ENCODE peak calls at places on chromosomes 7 and 10, in seven cellular contexts. I is HepG2, R is K562, G is SK-N-SH, B is H1, Z is HCT116, P is GM12878. Q is an unnamed sample.

GRCh38 chr7:121440857-121441503 is 44.9 kb upstream of the FAM3C start:
- DNase-seq in I (no peak), R (peak), G (no peak), B (no peak), Z (no peak), P (no peak), Q (no peak)

GRCh38 chr10:78222096-78222790 is 188.6 kb downstream of the RPS24 start:
- DNase-seq in I (no peak), R (no peak), G (no peak), B (no peak), Z (no peak), P (no peak), Q (no peak)

GRCh38 chr7:139721417-139721816 is 56.4 kb downstream of the HIPK2 start:
- DNase-seq in I (peak), R (no peak), G (no peak), B (no peak), Z (no peak), P (no peak), Q (no peak)

GRCh38 chr7:76049295-76049694 is 1.4 kb downstream of the MDH2 start:
- DNase-seq in I (no peak), R (peak), G (no peak), B (no peak), Z (no peak), P (no peak), Q (no peak)

GRCh38 chr7:106774768-106775551 is 90.1 kb upstream of the PIK3CG start:
- DNase-seq in I (no peak), R (peak), G (no peak), B (no peak), Z (peak), P (no peak), Q (peak)

GRCh38 chr10:75071164-75071489 is 40.3 kb upstream of the SAMD8 start:
- DNase-seq in I (no peak), R (no peak), G (peak), B (no peak), Z (no peak), P (no peak), Q (no peak)

GRCh38 chr7:157058701-157059100 is 48.2 kb upstream of the MNX1 start:
- DNase-seq in I (no peak), R (no peak), G (no peak), B (no peak), Z (no peak), P (no peak), Q (no peak)

GRCh38 chr10:83332695-83333094 is 806.6 kb upstream of the GHITM start:
- DNase-seq in I (no peak), R (no peak), G (no peak), B (no peak), Z (no peak), P (no peak), Q (no peak)

GRCh38 chr7:22269057-22269456 is 87.9 kb downstream of the RAPGEF5 start:
- DNase-seq in I (no peak), R (no peak), G (no peak), B (no peak), Z (no peak), P (no peak), Q (no peak)

GRCh38 chr10:124006526-124006925 is 86.9 kb downstream of the CHST15 start:
- DNase-seq in I (no peak), R (no peak), G (no peak), B (no peak), Z (no peak), P (no peak), Q (no peak)

GRCh38 chr10:131237991-131238651 is 73.4 kb downstream of the TCERG1L start:
- DNase-seq in I (no peak), R (no peak), G (no peak), B (no peak), Z (no peak), P (no peak), Q (no peak)

GRCh38 chr10:102208311-102209035 is 17.6 kb upstream of the ELOVL3 start:
- DNase-seq in I (no peak), R (no peak), G (peak), B (no peak), Z (no peak), P (no peak), Q (peak)

GRCh38 chr7:44132039-44132438 is 8.7 kb upstream of the POLD2 start:
- DNase-seq in I (no peak), R (no peak), G (no peak), B (no peak), Z (no peak), P (no peak), Q (no peak)

GRCh38 chr7:65731562-65732035 is 141.3 kb upstream of the VKORC1L1 start:
- DNase-seq in I (no peak), R (peak), G (no peak), B (no peak), Z (no peak), P (no peak), Q (no peak)

GRCh38 chr10:33341638-33342037 is 7.2 kb upstream of the NRP1 start:
- DNase-seq in I (no peak), R (no peak), G (no peak), B (no peak), Z (no peak), P (no peak), Q (no peak)

GRCh38 chr10:123213192-123213591 is 59.0 kb downstream of the BUB3 start:
- DNase-seq in I (no peak), R (peak), G (no peak), B (no peak), Z (no peak), P (no peak), Q (no peak)

GRCh38 chr10:131724891-131725735 is 175.7 kb upstream of the PPP2R2D start:
- DNase-seq in I (no peak), R (no peak), G (peak), B (no peak), Z (no peak), P (no peak), Q (no peak)

GRCh38 chr10:77463967-77464745 is 173.5 kb downstream of the KCNMA1 start:
- DNase-seq in I (no peak), R (no peak), G (no peak), B (no peak), Z (no peak), P (no peak), Q (no peak)

GRCh38 chr7:65251851-65252620 is 121.6 kb upstream of the ZNF92 start:
- DNase-seq in I (peak), R (peak), G (peak), B (peak), Z (peak), P (peak), Q (peak)

GRCh38 chr10:133328358-133329343 is 8.0 kb downstream of the CALY start:
- DNase-seq in I (no peak), R (no peak), G (no peak), B (no peak), Z (no peak), P (no peak), Q (no peak)

GRCh38 chr7:18583305-18583704 is 87.8 kb downstream of the HDAC9 start:
- DNase-seq in I (no peak), R (no peak), G (no peak), B (no peak), Z (no peak), P (no peak), Q (no peak)

GRCh38 chr10:132678436-132679216 is 107.3 kb downstream of the NKX6-2 start:
- DNase-seq in I (no peak), R (no peak), G (no peak), B (no peak), Z (no peak), P (no peak), Q (no peak)

GRCh38 chr10:23412223-23412622 is 26.7 kb upstream of the OTUD1 start:
- DNase-seq in I (no peak), R (no peak), G (no peak), B (no peak), Z (no peak), P (no peak), Q (no peak)

GRCh38 chr10:50788951-50789904 is 49.5 kb downstream of the ASAH2B start:
- DNase-seq in I (peak), R (peak), G (peak), B (no peak), Z (peak), P (no peak), Q (peak)

GRCh38 chr7:84159435-84159834 is 35.2 kb downstream of the SEMA3A start:
- DNase-seq in I (no peak), R (no peak), G (no peak), B (no peak), Z (no peak), P (no peak), Q (no peak)

GRCh38 chr10:10869592-10869991 is 148.1 kb upstream of the CELF2 start:
- DNase-seq in I (no peak), R (peak), G (no peak), B (no peak), Z (no peak), P (peak), Q (no peak)

GRCh38 chr10:75709245-75709644 is 277.8 kb downstream of the LRMDA start:
- DNase-seq in I (no peak), R (no peak), G (no peak), B (no peak), Z (no peak), P (no peak), Q (no peak)

GRCh38 chr10:127563718-127564553 is 14.8 kb downstream of the NPS start:
- DNase-seq in I (no peak), R (peak), G (peak), B (no peak), Z (peak), P (no peak), Q (no peak)

DNA sequence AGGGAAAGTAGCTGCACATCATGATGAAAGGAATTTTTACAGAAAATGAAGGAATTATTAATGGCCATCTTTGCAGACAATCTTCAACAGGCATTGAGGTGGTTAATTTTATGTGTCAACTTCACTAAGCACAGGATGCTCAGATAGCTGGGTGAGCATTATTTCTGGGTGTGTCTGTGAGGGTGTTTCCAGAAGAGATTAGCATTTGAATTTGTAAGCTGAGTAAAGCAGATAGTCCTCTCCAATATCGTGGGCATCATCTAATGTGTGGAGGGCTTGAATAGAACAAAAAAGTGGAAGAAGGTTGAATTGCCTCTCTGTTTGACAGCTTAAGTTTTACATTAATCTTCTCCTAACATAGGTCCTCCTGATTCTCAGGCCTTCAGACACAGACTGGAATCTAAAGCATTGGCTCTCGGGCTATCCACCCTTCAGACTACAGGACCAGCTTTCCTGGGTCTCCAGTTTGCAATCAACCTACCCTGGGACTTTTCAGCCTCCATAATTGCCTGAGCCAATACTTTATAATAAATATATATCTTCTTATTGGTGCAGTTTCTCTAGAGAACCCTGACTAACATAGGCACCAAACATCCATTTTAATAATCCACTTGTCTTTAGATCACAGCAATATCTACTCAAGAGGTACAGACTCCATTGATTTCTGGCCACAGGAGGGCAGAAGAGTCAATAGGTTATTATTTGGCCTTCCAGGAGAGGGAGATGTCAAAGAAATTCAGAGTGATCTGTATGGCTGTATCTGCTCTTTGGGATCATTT is 10.5 kb upstream of the CRPPA start:
- DNase-seq in I (peak), R (peak), G (peak), B (no peak), Z (peak), P (no peak), Q (peak)
- TF ChIP-seq JUND in I (no peak), R (peak), G (no peak), B (no peak), Z (no peak), P (no peak), Q (no peak)

DNA sequence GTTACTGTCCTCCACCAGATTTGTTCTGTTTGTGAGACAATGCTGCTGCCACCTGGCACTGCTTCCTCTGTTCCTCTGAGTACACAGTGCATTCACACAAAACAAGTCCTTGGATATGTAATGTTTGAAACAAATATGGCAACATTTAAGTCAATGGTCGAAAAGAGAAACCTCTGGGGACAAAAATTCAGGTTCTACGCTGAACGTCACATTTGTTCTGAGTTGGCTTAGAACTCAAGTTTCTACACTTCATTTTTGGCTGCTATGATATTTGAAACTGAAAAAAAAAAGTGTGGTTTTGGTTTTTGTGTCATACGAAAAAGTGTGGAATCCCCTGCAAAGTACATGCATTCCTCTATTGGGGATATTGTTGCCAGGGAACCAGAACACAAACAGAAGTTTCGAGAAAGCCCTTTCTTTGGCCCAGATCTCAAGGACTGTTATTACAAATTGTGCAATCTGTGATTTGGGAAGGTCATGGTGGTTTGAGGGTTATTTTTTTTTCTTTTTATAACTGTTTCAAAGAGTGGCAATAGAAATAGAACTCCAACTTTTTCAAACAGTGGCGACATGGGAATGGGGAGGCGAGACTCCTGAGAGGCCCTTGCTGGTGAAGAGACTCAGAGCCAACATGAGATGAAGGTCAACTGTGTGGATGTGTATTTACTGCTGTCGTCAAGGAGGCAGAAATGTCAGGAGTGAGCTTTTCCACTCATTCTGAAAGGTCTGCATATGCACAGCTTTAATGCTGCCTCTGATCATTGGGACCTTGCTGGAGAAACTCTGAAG is 127.5 kb downstream of the CUBN start:
- DNase-seq in I (no peak), R (no peak), G (no peak), B (no peak), Z (no peak), P (no peak), Q (no peak)
- TF ChIP-seq JUND in I (no peak), R (no peak), G (no peak), B (no peak), Z (no peak), P (no peak), Q (no peak)

DNA sequence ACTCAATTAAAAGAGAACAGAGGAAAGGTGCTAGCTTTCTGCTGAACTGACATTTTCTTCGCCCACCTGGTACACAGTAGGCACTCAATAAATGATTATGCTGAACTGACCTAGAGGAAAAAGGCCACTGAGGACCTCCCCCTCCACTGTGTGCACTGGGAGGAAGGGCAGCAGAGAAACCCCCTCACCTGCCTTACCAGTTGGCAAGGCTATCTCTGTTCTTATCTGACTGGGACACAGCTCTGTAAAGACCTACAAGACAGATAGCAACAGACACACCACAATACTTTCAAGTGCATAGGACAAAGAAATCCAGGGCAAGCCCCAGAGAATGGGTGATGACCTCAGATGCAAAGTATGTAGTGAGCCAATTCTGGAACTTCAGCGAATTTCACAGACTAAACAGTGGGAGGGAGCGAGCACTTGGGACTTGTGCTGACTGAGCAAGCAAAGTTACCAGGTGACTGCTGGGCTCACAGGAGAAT is 30.4 kb downstream of the PDLIM1 start:
- DNase-seq in I (peak), R (no peak), G (no peak), B (no peak), Z (no peak), P (no peak), Q (no peak)
- TF ChIP-seq JUND in I (peak), R (peak), G (peak), B (no peak), Z (no peak), P (no peak), Q (no peak)

GRCh38 chr7:41855798-41856197 is 152.9 kb upstream of the INHBA start:
- DNase-seq in I (no peak), R (no peak), G (no peak), B (no peak), Z (no peak), P (no peak), Q (no peak)
- TF ChIP-seq JUND in I (no peak), R (no peak), G (no peak), B (no peak), Z (no peak), P (no peak), Q (no peak)

DNA sequence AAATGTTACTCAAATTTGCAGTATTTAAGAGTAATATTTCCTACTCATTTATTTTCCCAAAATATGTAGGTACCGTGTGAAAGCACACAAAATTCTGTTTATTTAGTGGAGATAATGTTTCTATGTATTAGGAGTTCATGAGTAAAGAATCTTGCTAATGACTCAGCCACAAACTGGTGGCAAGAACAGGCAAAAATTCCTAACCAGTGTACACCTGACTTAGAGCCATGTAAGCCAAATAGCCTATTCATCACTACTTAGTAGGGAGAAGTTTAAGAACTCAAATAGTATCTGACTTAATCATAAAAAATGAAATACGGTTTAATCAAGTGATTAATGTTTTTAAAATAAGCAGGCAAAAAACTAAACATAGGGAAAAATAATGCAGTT is 169.0 kb downstream of the SRPK2 start:
- DNase-seq in I (no peak), R (no peak), G (no peak), B (no peak), Z (no peak), P (no peak), Q (no peak)
- TF ChIP-seq JUND in I (no peak), R (no peak), G (peak), B (no peak), Z (no peak), P (no peak), Q (no peak)

GRCh38 chr7:73647725-73648592 is 19.7 kb upstream of the VPS37D start:
- DNase-seq in I (peak), R (no peak), G (peak), B (no peak), Z (no peak), P (no peak), Q (peak)
- TF ChIP-seq JUND in I (no peak), R (no peak), G (no peak), B (no peak), Z (no peak), P (no peak), Q (no peak)